ENCODE peak calls at places on chromosome 10, in six cellular contexts. R, F, U, D, O and K are unnamed samples. For H3K27me3 and H3K36me3, the result is how much of the 10 kb centered on the place peaks cover.

GRCh38 chr10:70331486-70332268 is 47.9 kb upstream of the NPFFR1 start:
- DNase-seq in O (peak), R (peak), U (peak), D (no peak), F (no peak), K (no peak)

GRCh38 chr10:33145451-33146188 is 187.6 kb upstream of the ITGB1 start:
- DNase-seq in D (no peak), F (no peak), O (peak), R (no peak), U (no peak), K (no peak)

GRCh38 chr10:126384269-126384873 is 3.9 kb downstream of the ADAM12 start:
- DNase-seq in U (peak), R (peak), O (no peak), F (no peak), D (no peak), K (no peak)

GRCh38 chr10:128316925-128317324 is 190.7 kb upstream of the MKI67 start:
- DNase-seq in D (no peak), O (no peak), U (no peak), R (no peak), F (no peak), K (no peak)

GRCh38 chr10:10017716-10018115 is 1000.0 kb upstream of the CELF2 start:
- DNase-seq in O (no peak), R (no peak), D (no peak), U (no peak), F (no peak), K (no peak)

GRCh38 chr10:69669408-69669807 is 39.4 kb downstream of the FAM241B start:
- DNase-seq in O (no peak), R (no peak), D (no peak), F (no peak), U (no peak), K (no peak)

GRCh38 chr10:117364121-117364960 is 10.9 kb downstream of the PDZD8 start:
- DNase-seq in U (peak), R (no peak), D (no peak), F (no peak), O (no peak), K (no peak)

GRCh38 chr10:63699785-63700184 is 178.6 kb downstream of the REEP3 start:
- DNase-seq in R (peak), D (no peak), U (peak), F (no peak), O (peak), K (no peak)

GRCh38 chr10:22570733-22571430 is 143.5 kb downstream of the PIP4K2A start:
- DNase-seq in O (no peak), R (no peak), F (peak), D (no peak), U (no peak), K (peak)

GRCh38 chr10:24680647-24681475 is 42.8 kb downstream of the ARHGAP21 start:
- DNase-seq in O (no peak), D (no peak), F (no peak), R (no peak), U (no peak), K (no peak)

GRCh38 chr10:86632009-86632800 is 22.1 kb upstream of the OPN4 start:
- DNase-seq in O (no peak), R (no peak), F (no peak), U (peak), D (no peak), K (no peak)

GRCh38 chr10:122140941-122141623 is 130.0 kb upstream of the BTBD16 start:
- DNase-seq in U (peak), R (peak), F (peak), O (peak), D (no peak), K (no peak)

GRCh38 chr10:69636626-69637550 is 6.8 kb downstream of the FAM241B start:
- DNase-seq in U (no peak), D (no peak), F (no peak), O (peak), R (no peak), K (no peak)

GRCh38 chr10:66591865-66592264 is 334.0 kb upstream of the LRRTM3 start:
- DNase-seq in D (no peak), R (no peak), F (no peak), O (no peak), U (no peak), K (no peak)

GRCh38 chr10:47176903-47177860 is 122.8 kb upstream of the GDF10 start:
- DNase-seq in F (peak), O (no peak), U (no peak), D (no peak), R (peak), K (no peak)

GRCh38 chr10:69317175-69318086 is 39.1 kb downstream of the HK1 start:
- DNase-seq in U (peak), R (no peak), O (no peak), F (no peak), D (no peak), K (no peak)

GRCh38 chr10:119370972-119371703 is 163.8 kb downstream of the GRK5 start:
- DNase-seq in F (no peak), R (peak), U (peak), D (no peak), O (no peak), K (no peak)

GRCh38 chr10:24851595-24851994 is 100.8 kb downstream of the PRTFDC1 start:
- DNase-seq in F (no peak), U (no peak), O (peak), R (peak), D (no peak), K (no peak)

GRCh38 chr10:110568055-110568735 is 700 bp downstream of the SMC3 start:
- DNase-seq in O (no peak), F (no peak), D (peak), U (peak), R (no peak), K (peak)

GRCh38 chr10:23826399-23826798 is 382.5 kb upstream of the KIAA1217 start:
- DNase-seq in R (peak), D (no peak), U (no peak), O (peak), F (no peak), K (no peak)

GRCh38 chr10:75525646-75526045 is 94.2 kb downstream of the LRMDA start:
- DNase-seq in U (peak), F (no peak), D (no peak), O (no peak), R (no peak), K (no peak)

GRCh38 chr10:56357018-56357417 is 4.0 kb downstream of the ZWINT start:
- DNase-seq in R (no peak), D (no peak), U (no peak), O (no peak), F (no peak), K (no peak)

GRCh38 chr10:33065111-33065510 is 107.1 kb upstream of the ITGB1 start:
- DNase-seq in U (no peak), O (no peak), R (no peak), D (no peak), F (no peak), K (no peak)

GRCh38 chr10:96667401-96667800 is 52.9 kb downstream of the PIK3AP1 start:
- DNase-seq in U (no peak), R (peak), O (no peak), D (no peak), F (no peak), K (no peak)

GRCh38 chr10:70323697-70324340 is 40.0 kb upstream of the NPFFR1 start:
- DNase-seq in U (no peak), D (no peak), F (no peak), R (no peak), O (no peak), K (no peak)

GRCh38 chr10:90227259-90227658 is 525.9 kb downstream of the KIF20B start:
- DNase-seq in D (no peak), F (no peak), R (peak), U (no peak), O (no peak), K (no peak)

GRCh38 chr10:27153855-27154198 is 357 bp downstream of the YME1L1 start:
- DNase-seq in D (no peak), U (no peak), O (peak), F (no peak), R (peak), K (no peak)

GRCh38 chr10:6562221-6562620 is 17.9 kb downstream of the PRKCQ start:
- DNase-seq in O (no peak), F (no peak), U (no peak), D (no peak), R (no peak), K (no peak)
- H3K27me3 ChIP-seq in O (under half), F (under half), U (under half), D (under half), R (under half), K (under half)

GRCh38 chr10:11297136-11297535 is 279.5 kb downstream of the CELF2 start:
- DNase-seq in F (no peak), O (no peak), R (no peak), U (no peak), D (no peak), K (no peak)
- H3K36me3 ChIP-seq in F (under half), O (under half), R (under half), U (half or more), D (half or more), K (half or more)

GRCh38 chr10:21513035-21513434 is 12.4 kb downstream of the SKIDA1 start:
- DNase-seq in U (peak), O (no peak), D (no peak), R (no peak), F (no peak), K (no peak)
- H3K27me3 ChIP-seq in U (under half), O (under half), D (under half), R (under half), F (under half), K (half or more)

DNA sequence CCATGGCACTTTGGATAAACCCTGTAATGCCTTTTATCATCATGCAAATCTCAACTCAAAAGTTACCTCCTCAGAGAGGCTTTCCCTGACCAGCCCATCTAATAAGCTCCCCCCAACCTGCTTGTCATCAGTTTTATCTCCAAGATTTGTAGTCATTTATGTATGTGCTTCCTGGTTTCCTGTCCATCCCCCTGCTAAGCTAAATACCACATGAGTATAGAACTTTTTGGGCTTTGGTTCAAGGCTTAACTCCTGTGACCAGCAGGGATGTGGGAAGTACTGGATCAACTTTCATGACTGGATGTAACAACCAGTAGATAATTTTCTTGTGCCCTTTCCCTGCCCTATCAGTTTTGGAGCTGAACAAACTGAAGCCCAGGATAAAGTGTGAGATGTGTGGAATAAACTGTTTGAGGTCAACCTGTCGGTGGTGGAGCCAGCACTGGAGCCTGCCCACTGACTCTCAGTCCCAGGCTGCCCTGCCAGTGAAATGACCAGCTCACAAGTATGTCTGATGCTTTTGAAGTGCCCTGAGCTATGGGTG is 148.6 kb downstream of the CYP26A1 start:
- DNase-seq in O (no peak), R (no peak), F (no peak), U (peak), D (no peak), K (no peak)
- H3K36me3 ChIP-seq in O (under half), R (under half), F (under half), U (under half), D (under half), K (under half)

DNA sequence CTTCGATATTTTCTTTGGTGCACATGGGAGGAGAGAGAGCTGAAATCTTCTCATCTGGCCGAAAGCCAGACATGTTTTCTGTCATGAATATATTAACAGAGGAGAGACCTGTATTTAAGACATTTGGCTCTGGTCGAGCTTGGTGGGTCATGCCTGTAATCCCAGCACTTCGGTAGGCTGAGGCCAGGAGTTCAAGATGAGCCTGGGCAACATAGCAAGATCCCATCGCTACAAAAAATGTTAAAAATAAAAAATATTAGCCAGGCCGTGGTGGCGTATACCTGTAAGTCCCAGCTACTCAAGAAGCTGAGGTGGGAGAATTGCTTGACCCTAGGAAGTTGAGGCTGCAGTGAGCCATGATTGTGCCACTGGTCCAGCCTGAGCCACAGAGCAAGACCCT is 21.9 kb upstream of the GATA3 start:
- DNase-seq in F (no peak), O (no peak), R (no peak), U (no peak), D (no peak), K (no peak)
- H3K27me3 ChIP-seq in F (under half), O (under half), R (under half), U (half or more), D (under half), K (half or more)

GRCh38 chr10:133185916-133186315 is 25.9 kb downstream of the KNDC1 start:
- DNase-seq in F (no peak), O (no peak), R (no peak), U (no peak), D (no peak), K (no peak)
- H3K36me3 ChIP-seq in F (under half), O (under half), R (under half), U (under half), D (under half), K (under half)

DNA sequence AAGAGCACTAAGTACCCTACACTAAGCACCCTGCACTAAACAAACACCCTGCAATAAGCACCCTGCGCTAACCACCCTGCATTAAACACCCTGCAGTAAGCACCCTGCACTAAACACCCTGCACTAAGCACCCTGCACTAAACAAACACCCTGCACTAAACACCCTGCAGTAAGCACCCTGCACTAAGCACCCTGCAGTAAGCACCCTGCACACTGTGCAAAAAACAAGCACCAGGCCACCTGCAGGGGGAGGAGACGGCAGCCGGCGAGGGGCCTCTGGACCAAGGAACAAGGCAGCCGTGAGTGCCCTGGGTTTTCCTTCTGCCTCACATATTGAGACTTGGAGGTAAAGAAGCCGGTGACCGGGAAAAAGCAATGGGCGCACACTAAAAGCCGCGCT is 30.2 kb downstream of the KNDC1 start:
- DNase-seq in O (no peak), R (no peak), F (no peak), D (no peak), U (no peak), K (no peak)
- H3K27me3 ChIP-seq in O (under half), R (under half), F (under half), D (under half), U (under half), K (under half)

GRCh38 chr10:42790835-42791234 is 8.2 kb downstream of the BMS1 start:
- DNase-seq in F (no peak), O (no peak), U (no peak), R (peak), D (no peak), K (no peak)
- H3K36me3 ChIP-seq in F (half or more), O (under half), U (half or more), R (half or more), D (half or more), K (half or more)

GRCh38 chr10:112984756-112985155 is 34.7 kb downstream of the TCF7L2 start:
- DNase-seq in O (no peak), D (no peak), R (no peak), U (no peak), F (no peak), K (no peak)

GRCh38 chr10:112979927-112980326 is 29.9 kb downstream of the TCF7L2 start:
- DNase-seq in O (no peak), D (no peak), F (no peak), R (no peak), U (peak), K (no peak)

GRCh38 chr10:112980908-112981307 is 30.9 kb downstream of the TCF7L2 start:
- DNase-seq in O (no peak), U (no peak), D (no peak), R (no peak), F (no peak), K (no peak)

GRCh38 chr10:112983444-112984056 is 33.5 kb downstream of the TCF7L2 start:
- DNase-seq in F (no peak), U (no peak), O (no peak), D (no peak), R (no peak), K (no peak)

GRCh38 chr10:112981553-112981952 is 31.5 kb downstream of the TCF7L2 start:
- DNase-seq in D (no peak), R (peak), F (no peak), O (no peak), U (peak), K (no peak)
- H3K27me3 ChIP-seq in D (under half), R (under half), F (under half), O (under half), U (under half), K (under half)

DNA sequence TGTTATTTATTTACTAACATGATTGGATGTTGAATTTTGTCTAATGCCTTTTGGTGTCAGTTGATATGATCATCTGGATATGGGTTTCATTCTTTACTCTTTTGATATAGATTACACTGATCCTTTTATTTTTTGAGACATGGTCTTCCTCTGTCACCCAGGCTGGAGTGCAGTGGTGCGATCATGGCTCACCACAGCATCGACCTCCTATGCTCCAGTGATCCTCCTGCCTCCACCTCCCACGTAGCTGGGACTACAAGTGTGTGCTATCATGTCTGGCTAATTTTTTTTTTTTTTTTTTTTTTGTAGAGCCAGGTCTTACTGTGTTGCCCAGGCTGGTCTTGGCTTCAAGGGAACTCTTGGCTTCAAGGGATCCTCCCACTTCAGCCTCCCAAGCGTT is 27.1 kb downstream of the BMS1 start:
- DNase-seq in D (no peak), U (no peak), O (no peak), F (no peak), R (no peak), K (no peak)
- H3K36me3 ChIP-seq in D (under half), U (half or more), O (under half), F (under half), R (under half), K (under half)